ENCODE peak calls at places on chromosomes 7 and 10, in six cellular contexts. Y is thoracic aorta, E is uterus, Z is Panc1, V is tibial nerve, C is right lobe of liver. U is an unnamed sample. For H3K9me3, the result is how much of the 10 kb centered on the place peaks cover.

GRCh38 chr10:102225646-102226541 is at the start of gene ELOVL3:
- DNase-seq in Z (peak), Y (peak), C (peak), V (peak), E (peak), U (peak)

GRCh38 chr10:118342638-118343020 is 505 bp upstream of the FAM204A start:
- DNase-seq in E (no peak), V (no peak), C (no peak), Y (no peak), Z (no peak), U (no peak)

GRCh38 chr10:127216284-127216683 is 19.9 kb upstream of the INSYN2A start:
- DNase-seq in V (no peak), E (no peak), C (no peak), Z (no peak), Y (no peak), U (no peak)

GRCh38 chr10:70564113-70564725 is 38.3 kb downstream of the PRF1 start:
- DNase-seq in Z (no peak), C (peak), Y (no peak), V (no peak), E (no peak), U (no peak)

GRCh38 chr7:44067064-44067951 is 1.9 kb upstream of the PGAM2 start:
- DNase-seq in V (no peak), E (no peak), Z (no peak), C (peak), Y (no peak), U (no peak)

GRCh38 chr7:18494821-18495408 is 634 bp upstream of the HDAC9 start:
- DNase-seq in Y (no peak), C (no peak), V (no peak), E (peak), Z (no peak), U (no peak)

GRCh38 chr7:116899308-116899707 is 36.9 kb downstream of the CAPZA2 start:
- DNase-seq in Y (no peak), E (no peak), V (no peak), C (no peak), Z (no peak), U (no peak)

GRCh38 chr7:130953193-130953592 is 219.2 kb upstream of the KLF14 start:
- DNase-seq in C (no peak), Z (no peak), V (no peak), Y (no peak), E (no peak), U (no peak)

GRCh38 chr7:30069096-30069867 is 41.1 kb downstream of the PLEKHA8 start:
- DNase-seq in E (no peak), V (no peak), Y (no peak), Z (no peak), C (no peak), U (no peak)

GRCh38 chr7:120792861-120793130 is 65.1 kb downstream of the TSPAN12 start:
- DNase-seq in C (no peak), Y (no peak), E (no peak), V (no peak), Z (no peak), U (no peak)

GRCh38 chr7:142557971-142558582 is 191.2 kb upstream of the PRSS1 start:
- DNase-seq in C (no peak), V (no peak), Y (no peak), Z (no peak), E (no peak), U (peak)

GRCh38 chr7:29892231-29892630 is 85.9 kb downstream of the WIPF3 start:
- DNase-seq in V (no peak), Y (no peak), E (no peak), C (no peak), Z (no peak), U (no peak)

GRCh38 chr10:6766061-6766460 is 186.0 kb upstream of the PRKCQ start:
- DNase-seq in C (no peak), V (no peak), Y (no peak), Z (no peak), E (peak), U (no peak)

GRCh38 chr7:140059288-140060242 is 3.2 kb downstream of the PARP12 start:
- DNase-seq in Z (peak), E (peak), C (no peak), V (no peak), Y (peak), U (no peak)

GRCh38 chr10:111766464-111766863 is 417.1 kb downstream of the GPAM start:
- DNase-seq in V (no peak), Y (no peak), E (no peak), C (no peak), Z (no peak), U (no peak)

GRCh38 chr10:91683976-91684375 is 51.1 kb upstream of the PPP1R3C start:
- DNase-seq in E (no peak), Y (no peak), Z (peak), C (no peak), V (no peak), U (no peak)

GRCh38 chr10:9275861-9276260 is 1221.4 kb downstream of the GATA3 start:
- DNase-seq in E (no peak), Y (no peak), C (no peak), V (no peak), Z (no peak), U (no peak)

GRCh38 chr10:63083904-63084689 is 49.0 kb upstream of the NRBF2 start:
- DNase-seq in V (peak), E (peak), C (peak), Z (peak), Y (no peak), U (peak)

GRCh38 chr10:103895458-103896186 is 22.4 kb downstream of the STN1 start:
- DNase-seq in Y (no peak), Z (peak), E (no peak), C (no peak), V (no peak), U (no peak)

GRCh38 chr10:132223156-132223590 is 36.4 kb downstream of the DPYSL4 start:
- DNase-seq in Y (peak), C (peak), E (peak), V (peak), Z (peak), U (peak)

GRCh38 chr10:3217301-3217700 is 44.7 kb upstream of the PITRM1 start:
- DNase-seq in Y (no peak), E (no peak), C (no peak), V (no peak), Z (no peak), U (no peak)

GRCh38 chr10:91416339-91416868 is 6.3 kb downstream of the HECTD2 start:
- DNase-seq in E (no peak), Y (no peak), Z (no peak), C (no peak), V (no peak), U (no peak)

GRCh38 chr7:139699640-139700504 is 77.9 kb downstream of the HIPK2 start:
- DNase-seq in Y (no peak), E (no peak), Z (no peak), C (no peak), V (no peak), U (no peak)

GRCh38 chr7:152313879-152314604 is 121.8 kb downstream of the KMT2C start:
- DNase-seq in Y (no peak), V (no peak), E (peak), Z (peak), C (no peak), U (no peak)

GRCh38 chr10:349081-349480 is 213.8 kb downstream of the ZMYND11 start:
- DNase-seq in C (peak), V (peak), Z (no peak), Y (no peak), E (no peak), U (no peak)

GRCh38 chr10:99330675-99330924 is 1.4 kb downstream of the CNNM1 start:
- DNase-seq in Z (no peak), V (no peak), C (no peak), Y (no peak), E (no peak), U (no peak)

GRCh38 chr7:135257790-135258189 is 24.2 kb downstream of the STRA8 start:
- DNase-seq in V (no peak), Y (no peak), C (no peak), E (no peak), Z (no peak), U (no peak)

GRCh38 chr10:14010083-14010551 is 320.6 kb downstream of the FRMD4A start:
- DNase-seq in E (no peak), Y (no peak), V (no peak), C (no peak), Z (no peak), U (no peak)

GRCh38 chr7:94706991-94707390 is 51.1 kb upstream of the SGCE start:
- DNase-seq in V (no peak), Z (no peak), C (no peak), E (no peak), Y (no peak), U (no peak)

GRCh38 chr10:19412531-19412930 is 363.9 kb downstream of the MALRD1 start:
- DNase-seq in C (no peak), Y (no peak), Z (no peak), V (no peak), E (no peak), U (no peak)

GRCh38 chr7:74203157-74203556 is 6.6 kb upstream of the LAT2 start:
- DNase-seq in E (no peak), C (no peak), Z (no peak), Y (no peak), V (no peak), U (no peak)
- TF ChIP-seq CTCF in E (peak), C (peak), Z (peak), Y (peak), V (peak), U (peak)

GRCh38 chr10:112949128-112949823 is 771 bp upstream of the TCF7L2 start:
- DNase-seq in Z (no peak), C (no peak), E (no peak), Y (no peak), V (no peak), U (no peak)
- H3K27ac ChIP-seq in Z (peak), C (peak), E (peak), Y (peak), V (peak), U (no peak)

DNA sequence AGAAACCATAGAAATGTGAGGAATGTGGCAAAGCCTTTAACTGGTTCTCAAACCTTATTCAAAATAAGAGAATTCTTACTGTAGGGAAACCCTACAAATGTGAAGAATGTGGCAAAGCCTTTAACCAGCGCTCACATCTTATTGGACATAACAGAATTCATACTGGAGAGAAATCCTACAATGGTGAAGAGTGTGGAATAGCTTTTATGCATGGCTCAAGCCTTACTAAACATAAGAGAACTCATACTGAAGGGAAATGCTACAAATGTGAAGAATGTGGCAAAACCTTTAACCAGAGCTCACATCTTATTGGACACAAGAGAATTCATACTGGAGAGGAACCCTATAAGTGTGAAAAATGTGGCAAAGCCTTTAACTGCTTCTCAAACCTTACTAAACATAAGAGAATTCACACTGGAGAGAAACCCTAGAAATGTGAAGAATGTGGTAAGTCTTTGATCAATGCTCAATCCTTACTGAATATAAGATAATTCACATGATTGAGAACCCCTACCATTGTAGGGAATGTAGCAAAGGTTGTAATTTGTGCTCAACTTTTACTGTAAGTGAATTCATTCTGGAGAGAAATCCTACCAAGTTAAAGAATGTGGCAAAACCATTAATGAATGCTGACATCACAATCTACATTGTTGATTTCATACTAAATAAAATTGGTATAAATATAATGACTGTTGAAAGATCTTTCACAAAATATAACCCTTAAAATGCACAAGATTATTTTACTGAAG is 142.5 kb upstream of the ZNF479 start:
- DNase-seq in V (no peak), E (no peak), Z (no peak), Y (no peak), C (no peak), U (no peak)
- H3K9me3 ChIP-seq in V (under half), E (under half), Z (half or more), Y (under half), C (under half), U (half or more)

GRCh38 chr7:138465046-138465445 is 5.0 kb downstream of the TRIM24 start:
- DNase-seq in C (no peak), V (no peak), E (no peak), Z (no peak), Y (no peak), U (no peak)

GRCh38 chr7:138458576-138459234 is 1.4 kb upstream of the TRIM24 start:
- DNase-seq in C (no peak), E (no peak), V (no peak), Y (no peak), Z (no peak), U (no peak)

GRCh38 chr7:138460176-138460648 is at the start of gene TRIM24:
- DNase-seq in E (peak), Z (no peak), Y (peak), V (no peak), C (peak), U (no peak)

GRCh38 chr7:138459300-138460175 is 521 bp upstream of the TRIM24 start:
- DNase-seq in Y (peak), E (peak), Z (peak), V (peak), C (no peak), U (peak)

GRCh38 chr7:138460649-138461607 is 869 bp downstream of the TRIM24 start:
- DNase-seq in E (peak), V (no peak), Z (no peak), C (peak), Y (no peak), U (no peak)
- TF ChIP-seq CTCF in E (no peak), V (peak), Z (no peak), C (no peak), Y (no peak), U (no peak)

U was measured in CD4-positive, alpha-beta T cell.